ENCODE peak calls at places on chromosomes 3 and 15, in seven cellular contexts. One of them, this sample, is unnamed.

GRCh38 chr3:151156618-151157216 is 46.3 kb downstream of the GPR171 start:
- DNase-seq in heart left ventricle: no peak
- DNase-seq in CD4-positive, alpha-beta T cell: peak; percentile 10
- DNase-seq in A549: peak; percentile 74
- DNase-seq in ascending aorta: no peak
- DNase-seq in H9: no peak
- DNase-seq in AG04450: peak; percentile 23
- DNase-seq in this sample: no peak

GRCh38 chr15:66187271-66187670 is 66.3 kb downstream of the MEGF11 start:
- DNase-seq in heart left ventricle: no peak
- DNase-seq in CD4-positive, alpha-beta T cell: no peak
- DNase-seq in A549: no peak
- DNase-seq in ascending aorta: no peak
- DNase-seq in H9: peak; percentile 26
- DNase-seq in AG04450: no peak
- DNase-seq in this sample: no peak

GRCh38 chr15:71997691-71998090 is 120.3 kb downstream of the MYO9A start:
- DNase-seq in heart left ventricle: no peak
- DNase-seq in CD4-positive, alpha-beta T cell: no peak
- DNase-seq in A549: no peak
- DNase-seq in ascending aorta: no peak
- DNase-seq in H9: no peak
- DNase-seq in AG04450: no peak
- DNase-seq in this sample: no peak

GRCh38 chr15:79184465-79184892 is 93.9 kb upstream of the RASGRF1 start:
- DNase-seq in heart left ventricle: peak; percentile 78
- DNase-seq in CD4-positive, alpha-beta T cell: peak; percentile 52
- DNase-seq in A549: peak; percentile 68
- DNase-seq in ascending aorta: peak; percentile 78
- DNase-seq in H9: peak; percentile 83
- DNase-seq in AG04450: peak; percentile 8
- DNase-seq in this sample: peak; percentile 78

GRCh38 chr3:14691239-14691638 is 16.3 kb downstream of the C3orf20 start:
- DNase-seq in heart left ventricle: no peak
- DNase-seq in CD4-positive, alpha-beta T cell: no peak
- DNase-seq in A549: no peak
- DNase-seq in ascending aorta: no peak
- DNase-seq in H9: no peak
- DNase-seq in AG04450: no peak
- DNase-seq in this sample: no peak

GRCh38 chr15:81398910-81399551 is 25.0 kb upstream of the TMC3 start:
- DNase-seq in heart left ventricle: no peak
- DNase-seq in CD4-positive, alpha-beta T cell: no peak
- DNase-seq in A549: no peak
- DNase-seq in ascending aorta: no peak
- DNase-seq in H9: no peak
- DNase-seq in AG04450: no peak
- DNase-seq in this sample: no peak

GRCh38 chr3:151204530-151205401 is 1.8 kb upstream of the GPR171 start:
- DNase-seq in heart left ventricle: no peak
- DNase-seq in CD4-positive, alpha-beta T cell: no peak
- DNase-seq in A549: no peak
- DNase-seq in ascending aorta: no peak
- DNase-seq in H9: no peak
- DNase-seq in AG04450: no peak
- DNase-seq in this sample: no peak

GRCh38 chr3:72347819-72348319 is 500.4 kb downstream of the SHQ1 start:
- DNase-seq in heart left ventricle: peak; percentile 89
- DNase-seq in CD4-positive, alpha-beta T cell: no peak
- DNase-seq in A549: no peak
- DNase-seq in ascending aorta: peak; percentile 95
- DNase-seq in H9: peak; percentile 78
- DNase-seq in AG04450: peak; percentile 44
- DNase-seq in this sample: peak; percentile 80

GRCh38 chr3:71064976-71065763 is 518.4 kb downstream of the FOXP1 start:
- DNase-seq in heart left ventricle: peak; percentile 74
- DNase-seq in CD4-positive, alpha-beta T cell: peak; percentile 38
- DNase-seq in A549: peak; percentile 37
- DNase-seq in ascending aorta: peak; percentile 82
- DNase-seq in H9: peak; percentile 61
- DNase-seq in AG04450: no peak
- DNase-seq in this sample: peak; percentile 50

GRCh38 chr15:99365232-99365631 is 114.0 kb downstream of the LRRC28 start:
- DNase-seq in heart left ventricle: no peak
- DNase-seq in CD4-positive, alpha-beta T cell: no peak
- DNase-seq in A549: no peak
- DNase-seq in ascending aorta: no peak
- DNase-seq in H9: no peak
- DNase-seq in AG04450: no peak
- DNase-seq in this sample: no peak

GRCh38 chr3:127448161-127448561 is 142.4 kb downstream of the TPRA1 start:
- DNase-seq in heart left ventricle: no peak
- DNase-seq in CD4-positive, alpha-beta T cell: no peak
- DNase-seq in A549: no peak
- DNase-seq in ascending aorta: peak; percentile 21
- DNase-seq in H9: peak; percentile 18
- DNase-seq in AG04450: no peak
- DNase-seq in this sample: peak; percentile 65

GRCh38 chr3:188627652-188628051 is 473.7 kb downstream of the LPP start:
- DNase-seq in heart left ventricle: no peak
- DNase-seq in CD4-positive, alpha-beta T cell: no peak
- DNase-seq in A549: peak; percentile 14
- DNase-seq in ascending aorta: no peak
- DNase-seq in H9: no peak
- DNase-seq in AG04450: peak; percentile 70
- DNase-seq in this sample: no peak

GRCh38 chr3:181567446-181568075 is 144.2 kb upstream of the SOX2 start:
- DNase-seq in heart left ventricle: no peak
- DNase-seq in CD4-positive, alpha-beta T cell: no peak
- DNase-seq in A549: no peak
- DNase-seq in ascending aorta: no peak
- DNase-seq in H9: no peak
- DNase-seq in AG04450: no peak
- DNase-seq in this sample: no peak

GRCh38 chr15:60426870-60427528 is 29.2 kb upstream of the ANXA2 start:
- DNase-seq in heart left ventricle: no peak
- DNase-seq in CD4-positive, alpha-beta T cell: no peak
- DNase-seq in A549: no peak
- DNase-seq in ascending aorta: no peak
- DNase-seq in H9: no peak
- DNase-seq in AG04450: no peak
- DNase-seq in this sample: no peak

GRCh38 chr3:29282431-29283296 is 1.8 kb downstream of the RBMS3 start:
- DNase-seq in heart left ventricle: no peak
- DNase-seq in CD4-positive, alpha-beta T cell: no peak
- DNase-seq in A549: peak; percentile 33
- DNase-seq in ascending aorta: no peak
- DNase-seq in H9: no peak
- DNase-seq in AG04450: no peak
- DNase-seq in this sample: no peak

GRCh38 chr3:48086736-48087470 is 70.7 kb upstream of the MAP4 start:
- DNase-seq in heart left ventricle: no peak
- DNase-seq in CD4-positive, alpha-beta T cell: no peak
- DNase-seq in A549: peak; percentile 71
- DNase-seq in ascending aorta: no peak
- DNase-seq in H9: no peak
- DNase-seq in AG04450: peak; percentile 53
- DNase-seq in this sample: no peak

GRCh38 chr15:40054746-40055575 is 16.0 kb upstream of the SRP14 start:
- DNase-seq in heart left ventricle: no peak
- DNase-seq in CD4-positive, alpha-beta T cell: peak; percentile 22
- DNase-seq in A549: no peak
- DNase-seq in ascending aorta: peak; percentile 61
- DNase-seq in H9: no peak
- DNase-seq in AG04450: no peak
- DNase-seq in this sample: peak; percentile 53

GRCh38 chr3:43004282-43004681 is 25.2 kb downstream of the GASK1A start:
- DNase-seq in heart left ventricle: no peak
- DNase-seq in CD4-positive, alpha-beta T cell: no peak
- DNase-seq in A549: no peak
- DNase-seq in ascending aorta: no peak
- DNase-seq in H9: no peak
- DNase-seq in AG04450: no peak
- DNase-seq in this sample: no peak

GRCh38 chr3:195104340-195104739 is 166.6 kb downstream of the XXYLT1 start:
- DNase-seq in heart left ventricle: no peak
- DNase-seq in CD4-positive, alpha-beta T cell: no peak
- DNase-seq in A549: no peak
- DNase-seq in ascending aorta: no peak
- DNase-seq in H9: no peak
- DNase-seq in AG04450: no peak
- DNase-seq in this sample: no peak

GRCh38 chr15:83106994-83107840 is at the start of gene TM6SF1:
- DNase-seq in heart left ventricle: peak; percentile 43
- DNase-seq in CD4-positive, alpha-beta T cell: no peak
- DNase-seq in A549: no peak
- DNase-seq in ascending aorta: no peak
- DNase-seq in H9: peak; percentile 39
- DNase-seq in AG04450: no peak
- DNase-seq in this sample: no peak

GRCh38 chr3:184642623-184643308 is 69.1 kb downstream of the MAGEF1 start:
- DNase-seq in heart left ventricle: no peak
- DNase-seq in CD4-positive, alpha-beta T cell: no peak
- DNase-seq in A549: no peak
- DNase-seq in ascending aorta: no peak
- DNase-seq in H9: no peak
- DNase-seq in AG04450: no peak
- DNase-seq in this sample: no peak

GRCh38 chr3:184643442-184643841 is 68.4 kb downstream of the MAGEF1 start:
- DNase-seq in heart left ventricle: no peak
- DNase-seq in CD4-positive, alpha-beta T cell: no peak
- DNase-seq in A549: no peak
- DNase-seq in ascending aorta: no peak
- DNase-seq in H9: no peak
- DNase-seq in AG04450: no peak
- DNase-seq in this sample: no peak

GRCh38 chr3:184637705-184638104 is 74.2 kb downstream of the MAGEF1 start:
- DNase-seq in heart left ventricle: no peak
- DNase-seq in CD4-positive, alpha-beta T cell: no peak
- DNase-seq in A549: no peak
- DNase-seq in ascending aorta: no peak
- DNase-seq in H9: no peak
- DNase-seq in AG04450: no peak
- DNase-seq in this sample: no peak

GRCh38 chr3:184639351-184639750 is 72.5 kb downstream of the MAGEF1 start:
- DNase-seq in heart left ventricle: no peak
- DNase-seq in CD4-positive, alpha-beta T cell: no peak
- DNase-seq in A549: no peak
- DNase-seq in ascending aorta: no peak
- DNase-seq in H9: no peak
- DNase-seq in AG04450: no peak
- DNase-seq in this sample: no peak

GRCh38 chr3:184641430-184641829 is 70.4 kb downstream of the MAGEF1 start:
- DNase-seq in heart left ventricle: no peak
- DNase-seq in CD4-positive, alpha-beta T cell: no peak
- DNase-seq in A549: no peak
- DNase-seq in ascending aorta: no peak
- DNase-seq in H9: no peak
- DNase-seq in AG04450: no peak
- DNase-seq in this sample: no peak
- H3K9me3 ChIP-seq in heart left ventricle: no peaks in the 10 kb centered on the region
- H3K9me3 ChIP-seq in CD4-positive, alpha-beta T cell: no peaks in the 10 kb centered on the region
- H3K9me3 ChIP-seq in A549: no peaks in the 10 kb centered on the region
- H3K9me3 ChIP-seq in ascending aorta: no peaks in the 10 kb centered on the region
- H3K9me3 ChIP-seq in H9: no peaks in the 10 kb centered on the region
- H3K9me3 ChIP-seq in AG04450: no peaks in the 10 kb centered on the region
- H3K9me3 ChIP-seq in this sample: no peaks in the 10 kb centered on the region

GRCh38 chr3:138423316-138423715 is 11.1 kb upstream of the ESYT3 start:
- DNase-seq in heart left ventricle: no peak
- DNase-seq in CD4-positive, alpha-beta T cell: no peak
- DNase-seq in A549: no peak
- DNase-seq in ascending aorta: no peak
- DNase-seq in H9: no peak
- DNase-seq in AG04450: no peak
- DNase-seq in this sample: no peak

GRCh38 chr3:138429665-138430064 is 4.8 kb upstream of the ESYT3 start:
- DNase-seq in heart left ventricle: no peak
- DNase-seq in CD4-positive, alpha-beta T cell: no peak
- DNase-seq in A549: no peak
- DNase-seq in ascending aorta: no peak
- DNase-seq in H9: no peak
- DNase-seq in AG04450: no peak
- DNase-seq in this sample: no peak

GRCh38 chr3:138426211-138426610 is 8.2 kb upstream of the ESYT3 start:
- DNase-seq in heart left ventricle: no peak
- DNase-seq in CD4-positive, alpha-beta T cell: no peak
- DNase-seq in A549: no peak
- DNase-seq in ascending aorta: no peak
- DNase-seq in H9: no peak
- DNase-seq in AG04450: no peak
- DNase-seq in this sample: peak; percentile 7
- TF ChIP-seq CTCF in heart left ventricle: peak; percentile 55
- TF ChIP-seq CTCF in CD4-positive, alpha-beta T cell: no peak
- TF ChIP-seq CTCF in A549: peak; percentile 14
- TF ChIP-seq CTCF in ascending aorta: no peak
- TF ChIP-seq CTCF in H9: peak; percentile 76
- TF ChIP-seq CTCF in AG04450: peak; percentile 67
- TF ChIP-seq CTCF in this sample: peak; percentile 56

DNA sequence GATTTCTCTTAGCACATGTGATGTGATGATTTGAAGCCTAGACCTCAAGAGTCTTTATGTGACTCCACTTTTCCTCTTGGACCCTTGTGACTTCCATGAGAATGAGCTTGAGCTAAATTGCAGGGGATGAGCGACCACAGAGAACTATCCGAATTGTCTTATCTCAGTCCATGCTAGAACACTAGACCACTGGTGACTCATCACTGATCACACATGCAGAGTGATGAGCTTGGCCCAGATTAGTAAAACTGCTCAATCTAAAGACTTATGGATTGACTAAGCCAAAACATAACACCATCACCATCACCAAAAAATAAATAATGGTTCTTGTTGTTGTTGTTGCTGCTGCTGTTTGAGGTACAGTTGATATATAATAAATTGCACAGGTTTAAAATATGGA is 114.1 kb upstream of the CFAP20DC start:
- DNase-seq in heart left ventricle: no peak
- DNase-seq in CD4-positive, alpha-beta T cell: no peak
- DNase-seq in A549: no peak
- DNase-seq in ascending aorta: no peak
- DNase-seq in H9: no peak
- DNase-seq in AG04450: no peak
- DNase-seq in this sample: no peak
- H3K27ac ChIP-seq in heart left ventricle: no peak overlapping the region
- H3K27ac ChIP-seq in CD4-positive, alpha-beta T cell: no peak overlapping the region
- H3K27ac ChIP-seq in A549: no peak overlapping the region
- H3K27ac ChIP-seq in ascending aorta: no peak overlapping the region
- H3K27ac ChIP-seq in H9: no peak overlapping the region
- H3K27ac ChIP-seq in AG04450: no peak overlapping the region
- H3K27ac ChIP-seq in this sample: no peak overlapping the region

GRCh38 chr15:62272290-62272689 is 107.2 kb upstream of the C2CD4B start:
- DNase-seq in heart left ventricle: no peak
- DNase-seq in CD4-positive, alpha-beta T cell: no peak
- DNase-seq in A549: no peak
- DNase-seq in ascending aorta: no peak
- DNase-seq in H9: no peak
- DNase-seq in AG04450: no peak
- DNase-seq in this sample: no peak

GRCh38 chr15:62275818-62276217 is 110.7 kb upstream of the C2CD4B start:
- DNase-seq in heart left ventricle: no peak
- DNase-seq in CD4-positive, alpha-beta T cell: no peak
- DNase-seq in A549: peak; percentile 42
- DNase-seq in ascending aorta: no peak
- DNase-seq in H9: no peak
- DNase-seq in AG04450: no peak
- DNase-seq in this sample: no peak

GRCh38 chr15:62269504-62269903 is 104.4 kb upstream of the C2CD4B start:
- DNase-seq in heart left ventricle: no peak
- DNase-seq in CD4-positive, alpha-beta T cell: no peak
- DNase-seq in A549: no peak
- DNase-seq in ascending aorta: no peak
- DNase-seq in H9: no peak
- DNase-seq in AG04450: no peak
- DNase-seq in this sample: no peak

GRCh38 chr15:62270216-62270921 is 105.3 kb upstream of the C2CD4B start:
- DNase-seq in heart left ventricle: no peak
- DNase-seq in CD4-positive, alpha-beta T cell: no peak
- DNase-seq in A549: no peak
- DNase-seq in ascending aorta: no peak
- DNase-seq in H9: no peak
- DNase-seq in AG04450: no peak
- DNase-seq in this sample: no peak
- H3K9me3 ChIP-seq in heart left ventricle: peaks cover 6% of the 10 kb centered on the region
- H3K9me3 ChIP-seq in CD4-positive, alpha-beta T cell: peaks cover 38% of the 10 kb centered on the region
- H3K9me3 ChIP-seq in A549: no peaks in the 10 kb centered on the region
- H3K9me3 ChIP-seq in ascending aorta: peaks cover 29% of the 10 kb centered on the region
- H3K9me3 ChIP-seq in H9: peaks cover 25% of the 10 kb centered on the region
- H3K9me3 ChIP-seq in AG04450: peaks cover 20% of the 10 kb centered on the region
- H3K9me3 ChIP-seq in this sample: no peaks in the 10 kb centered on the region